ENCODE peak calls at places on chromosomes 6 and 20, in nine cellular contexts. D is CD8-positive, alpha-beta memory T cell; N is naive thymus-derived CD4-positive, alpha-beta T cell; R is heart right ventricle; T is GM23338; V is lower lobe of right lung; J is psoas muscle; S is transverse colon; A is breast epithelium. Z is an unnamed sample. For H3K4me1, the result is how much of the 10 kb centered on the place peaks cover.

GRCh38 chr6:14270925-14271791 is 153.6 kb downstream of the CD83 start:
- DNase-seq in T (no peak), V (peak), R (no peak), S (peak), N (peak), D (no peak), J (no peak), A (no peak), Z (peak)

GRCh38 chr20:57947421-57948176 is 237.8 kb upstream of the PMEPA1 start:
- DNase-seq in R (peak), V (no peak), N (no peak), T (no peak), A (no peak), J (no peak), S (no peak), D (no peak), Z (peak)

GRCh38 chr6:90288404-90288803 is 8.2 kb downstream of the BACH2 start:
- DNase-seq in S (no peak), T (peak), N (no peak), J (no peak), A (no peak), V (no peak), D (no peak), R (no peak), Z (no peak)

GRCh38 chr20:61918548-61918947 is 147.1 kb downstream of the TAF4 start:
- DNase-seq in R (no peak), T (peak), N (no peak), J (no peak), D (no peak), A (no peak), S (no peak), V (no peak), Z (no peak)

GRCh38 chr20:6277661-6278060 is 154.8 kb upstream of the FERMT1 start:
- DNase-seq in J (no peak), V (no peak), S (no peak), T (no peak), D (no peak), R (no peak), N (no peak), A (no peak), Z (no peak)

GRCh38 chr6:30601815-30602641 is 15.0 kb downstream of the PPP1R10 start:
- DNase-seq in N (no peak), V (no peak), T (no peak), D (no peak), A (no peak), J (no peak), S (no peak), R (no peak), Z (no peak)

GRCh38 chr6:112780498-112781096 is 433.5 kb downstream of the RFPL4B start:
- DNase-seq in D (no peak), T (peak), S (peak), N (no peak), J (peak), A (peak), V (peak), R (peak), Z (peak)

GRCh38 chr20:50369225-50370035 is 140.8 kb upstream of the PTPN1 start:
- DNase-seq in S (peak), N (no peak), T (no peak), V (peak), R (no peak), J (no peak), A (no peak), D (no peak), Z (no peak)

GRCh38 chr6:163347021-163347446 is 67.5 kb upstream of the QKI start:
- DNase-seq in D (no peak), T (no peak), R (no peak), A (no peak), J (peak), V (no peak), S (no peak), N (no peak), Z (no peak)

GRCh38 chr6:145529582-145529981 is 205.7 kb downstream of the EPM2A start:
- DNase-seq in R (no peak), V (no peak), J (no peak), T (no peak), D (no peak), N (no peak), A (no peak), S (no peak), Z (no peak)

GRCh38 chr6:53048431-53049195 is 16.6 kb upstream of the FBXO9 start:
- DNase-seq in S (no peak), V (no peak), R (no peak), A (no peak), T (no peak), N (no peak), J (no peak), D (no peak), Z (peak)

GRCh38 chr6:154297711-154298110 is 58.9 kb downstream of the IPCEF1 start:
- DNase-seq in A (no peak), R (peak), D (no peak), T (no peak), S (no peak), V (no peak), J (no peak), N (no peak), Z (peak)

GRCh38 chr20:22890605-22891300 is 144.4 kb upstream of the SSTR4 start:
- DNase-seq in V (no peak), D (no peak), T (no peak), A (no peak), N (no peak), J (no peak), R (no peak), S (no peak), Z (no peak)

GRCh38 chr6:48845219-48845618 is 617.8 kb downstream of the MMUT start:
- DNase-seq in S (no peak), J (no peak), N (no peak), D (no peak), T (no peak), A (no peak), V (no peak), R (no peak), Z (no peak)

GRCh38 chr20:44532981-44533331 is 11.1 kb upstream of the SERINC3 start:
- DNase-seq in T (no peak), A (no peak), J (no peak), N (peak), V (no peak), R (no peak), D (no peak), S (no peak), Z (peak)

GRCh38 chr20:36461600-36462439 is 79.5 kb upstream of the MYL9 start:
- DNase-seq in A (peak), T (peak), J (peak), D (peak), R (peak), V (peak), N (peak), S (peak), Z (peak)

GRCh38 chr6:169393753-169394152 is 140.1 kb upstream of the THBS2 start:
- DNase-seq in S (no peak), T (no peak), R (no peak), A (no peak), V (no peak), N (no peak), D (no peak), J (no peak), Z (no peak)

GRCh38 chr20:32052090-32052791 is at the start of gene HCK:
- DNase-seq in T (peak), S (peak), V (peak), J (peak), R (no peak), N (no peak), A (no peak), D (no peak), Z (no peak)

GRCh38 chr6:47076422-47077344 is 34.6 kb upstream of the ADGRF1 start:
- DNase-seq in R (no peak), A (no peak), D (no peak), S (peak), N (no peak), V (no peak), J (no peak), T (no peak), Z (no peak)

GRCh38 chr20:61127311-61128044 is 124.6 kb upstream of the CDH4 start:
- DNase-seq in V (no peak), A (no peak), J (no peak), R (no peak), D (no peak), T (no peak), N (no peak), S (no peak), Z (no peak)

GRCh38 chr6:138272543-138273305 is 54.4 kb upstream of the PBOV1 start:
- DNase-seq in S (no peak), T (no peak), N (no peak), J (no peak), D (no peak), V (no peak), A (no peak), R (no peak), Z (no peak)

GRCh38 chr6:87628881-87629280 is 38.9 kb downstream of the ORC3 start:
- DNase-seq in R (no peak), T (no peak), V (no peak), N (no peak), A (no peak), J (no peak), S (no peak), D (no peak), Z (peak)

GRCh38 chr6:132122176-132122575 is 171.0 kb upstream of the CCN2 start:
- DNase-seq in N (no peak), J (no peak), V (no peak), T (no peak), D (no peak), A (no peak), S (no peak), R (no peak), Z (no peak)

GRCh38 chr6:53344993-53345392 is 3.8 kb downstream of the ELOVL5 start:
- DNase-seq in T (no peak), N (no peak), R (no peak), J (no peak), S (no peak), V (no peak), A (no peak), D (no peak), Z (no peak)

GRCh38 chr6:32752580-32752979 is 10.8 kb downstream of the HLA-DQB2 start:
- DNase-seq in J (no peak), S (peak), V (no peak), A (no peak), D (no peak), N (no peak), R (no peak), T (no peak), Z (no peak)

GRCh38 chr20:17874271-17875105 is 94.1 kb downstream of the SNX5 start:
- DNase-seq in S (no peak), J (no peak), V (no peak), N (no peak), A (no peak), R (no peak), D (no peak), T (no peak), Z (no peak)

GRCh38 chr20:42565106-42565990 is 624.4 kb downstream of the PTPRT start:
- DNase-seq in N (no peak), V (no peak), D (no peak), R (no peak), S (no peak), A (no peak), J (no peak), T (no peak), Z (no peak)

GRCh38 chr20:42556575-42556974 is 633.1 kb downstream of the PTPRT start:
- DNase-seq in D (no peak), V (no peak), N (no peak), R (no peak), J (no peak), A (no peak), T (no peak), S (no peak), Z (no peak)

DNA sequence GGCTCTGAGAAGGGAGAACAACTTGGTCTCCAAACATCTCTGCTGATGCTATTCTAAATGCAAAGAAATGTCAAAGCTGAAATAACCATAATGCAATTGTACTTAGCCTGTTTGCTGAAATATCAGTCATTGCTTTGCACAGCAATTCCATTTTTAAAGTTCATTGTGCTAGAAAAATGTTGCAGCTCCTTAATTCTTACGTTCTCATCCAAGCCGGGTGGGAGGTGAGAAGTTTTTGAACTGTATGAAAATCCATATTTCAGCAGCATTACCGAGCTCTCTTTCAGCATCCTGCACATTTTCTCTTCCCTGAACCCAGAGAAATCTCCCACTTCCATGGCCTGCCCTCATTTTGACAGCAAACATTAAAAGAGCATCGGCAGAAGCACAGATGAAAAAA is 630.0 kb downstream of the PTPRT start:
- DNase-seq in S (no peak), D (no peak), A (no peak), V (no peak), T (no peak), N (no peak), J (no peak), R (no peak), Z (no peak)
- H3K4me1 ChIP-seq in S (under half), D (under half), A (under half), V (under half), T (under half), N (under half), J (under half), R (under half), Z (under half)

GRCh38 chr6:3419624-3420272 is 37.1 kb downstream of the SLC22A23 start:
- DNase-seq in A (no peak), D (no peak), R (no peak), J (no peak), N (no peak), V (no peak), T (no peak), S (no peak), Z (peak)
- H3K4me1 ChIP-seq in A (under half), D (under half), R (under half), J (under half), N (under half), V (under half), T (half or more), S (under half), Z (under half)

GRCh38 chr6:16408766-16409165 is 170.4 kb downstream of the GMPR start:
- DNase-seq in S (no peak), A (no peak), R (no peak), D (no peak), T (no peak), N (no peak), J (no peak), V (no peak), Z (no peak)

GRCh38 chr6:16404456-16404855 is 166.1 kb downstream of the GMPR start:
- DNase-seq in N (no peak), V (no peak), S (no peak), D (no peak), J (no peak), A (no peak), R (no peak), T (no peak), Z (no peak)

GRCh38 chr6:16405349-16405865 is 167.0 kb downstream of the GMPR start:
- DNase-seq in T (no peak), D (no peak), J (no peak), A (no peak), V (no peak), R (no peak), S (no peak), N (no peak), Z (no peak)

GRCh38 chr6:16409531-16410441 is 171.4 kb downstream of the GMPR start:
- DNase-seq in N (peak), S (peak), J (peak), D (peak), A (peak), R (peak), V (peak), T (peak), Z (peak)

DNA sequence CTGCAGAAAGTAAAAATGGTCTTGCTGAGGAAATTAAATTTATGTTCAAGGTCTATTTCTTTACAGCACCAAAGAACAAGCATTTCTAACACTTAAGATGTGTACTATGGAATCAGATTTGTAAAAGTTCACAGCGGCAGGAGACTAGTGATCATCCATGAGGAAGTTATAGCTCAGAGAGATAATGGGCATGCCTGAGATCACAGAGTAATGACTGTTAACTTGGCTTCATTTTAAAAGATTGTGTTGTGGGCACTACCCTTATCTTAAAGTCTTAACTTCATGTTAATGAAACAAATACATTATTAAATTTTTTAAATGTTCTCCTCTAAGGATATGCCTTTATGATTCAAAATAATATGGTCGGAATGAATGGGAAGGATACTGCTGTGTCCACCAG is 168.6 kb downstream of the GMPR start:
- DNase-seq in T (no peak), A (no peak), D (no peak), S (no peak), V (no peak), J (no peak), N (no peak), R (no peak), Z (no peak)
- H3K4me1 ChIP-seq in T (under half), A (under half), D (under half), S (under half), V (under half), J (under half), N (under half), R (under half), Z (under half)

GRCh38 chr6:22444335-22444734 is 125.0 kb upstream of the HDGFL1 start:
- DNase-seq in N (no peak), R (peak), A (no peak), V (no peak), S (no peak), D (no peak), J (no peak), T (no peak), Z (no peak)
- H3K4me1 ChIP-seq in N (under half), R (under half), A (under half), V (under half), S (under half), D (under half), J (under half), T (under half), Z (under half)

DNA sequence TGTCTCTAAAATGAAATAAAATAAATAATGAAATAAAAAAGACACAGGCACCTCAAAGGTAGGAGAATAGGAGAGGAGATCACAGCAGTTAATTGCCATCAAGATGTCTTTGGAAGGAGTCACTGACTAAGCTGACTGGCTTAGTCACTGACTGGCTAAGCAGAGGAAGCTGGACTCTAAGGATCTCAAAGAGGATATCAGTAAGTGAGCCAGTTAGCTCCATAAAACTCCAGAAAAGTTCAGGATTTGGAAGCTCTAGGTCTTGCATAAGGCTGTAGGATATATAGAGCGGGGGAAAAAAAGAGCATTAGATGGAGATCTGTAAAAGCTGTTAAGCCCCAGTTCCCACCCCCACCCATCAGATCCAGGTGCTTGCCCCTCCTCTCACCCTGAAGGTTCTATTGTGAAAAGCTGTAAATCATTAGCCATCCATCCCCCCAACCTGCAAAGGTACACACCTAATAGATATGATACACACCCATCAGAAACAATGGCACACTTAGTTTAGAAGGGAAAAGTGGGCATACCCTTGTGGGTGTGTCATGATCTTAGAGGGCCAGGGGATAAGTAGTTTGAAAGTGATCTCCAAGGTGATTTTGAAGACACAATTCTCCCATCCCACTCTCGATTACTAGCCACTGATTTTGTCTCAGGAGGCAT is 32.2 kb downstream of the CARMIL1 start:
- DNase-seq in J (no peak), N (no peak), V (no peak), S (no peak), D (no peak), A (no peak), T (no peak), R (no peak), Z (peak)
- H3K4me1 ChIP-seq in J (under half), N (under half), V (half or more), S (under half), D (under half), A (under half), T (half or more), R (under half), Z (under half)

GRCh38 chr6:114181629-114182028 is 161.2 kb downstream of the HS3ST5 start:
- DNase-seq in A (no peak), R (no peak), D (no peak), T (no peak), V (no peak), J (no peak), S (no peak), N (no peak), Z (no peak)
- H3K4me1 ChIP-seq in A (under half), R (under half), D (under half), T (under half), V (under half), J (under half), S (under half), N (under half), Z (under half)